ENCODE peak calls at places on chromosomes 7 and 10, in ten cellular contexts. I is endodermal cell, E is adrenal gland, J is aorta, U is A549, T is small intestine, P is ovary, D is caudate nucleus, N is epithelial cell of prostate, W is PC-9. K is an unnamed sample.

GRCh38 chr10:70652761-70653657 is 19.3 kb upstream of the ADAMTS14 start:
- DNase-seq in W (no peak), U (no peak), T (no peak), I (no peak), P (no peak), N (no peak), E (no peak), D (no peak), J (peak), K (peak)

GRCh38 chr10:132120200-132120599 is 54.5 kb downstream of the JAKMIP3 start:
- DNase-seq in U (no peak), D (no peak), P (peak), W (no peak), E (no peak), J (peak), I (no peak), N (no peak), T (no peak), K (no peak)

GRCh38 chr10:43250925-43251663 is 15.8 kb downstream of the RASGEF1A start:
- DNase-seq in W (no peak), U (no peak), T (no peak), E (peak), P (peak), N (no peak), I (peak), D (no peak), J (peak), K (no peak)

GRCh38 chr7:151518781-151519044 is 982 bp downstream of the RHEB start:
- DNase-seq in E (no peak), D (peak), W (no peak), T (no peak), N (no peak), I (no peak), J (no peak), U (no peak), P (no peak), K (no peak)

GRCh38 chr7:17530249-17530648 is 231.8 kb downstream of the AHR start:
- DNase-seq in N (no peak), D (no peak), I (no peak), W (no peak), J (no peak), T (no peak), P (no peak), E (no peak), U (no peak), K (no peak)

GRCh38 chr7:156380261-156380660 is 260.3 kb upstream of the RNF32 start:
- DNase-seq in T (peak), N (no peak), J (no peak), E (no peak), I (no peak), U (no peak), W (no peak), D (no peak), P (no peak), K (no peak)

GRCh38 chr7:22866965-22867364 is 44.3 kb upstream of the TOMM7 start:
- DNase-seq in J (no peak), D (no peak), W (no peak), T (no peak), U (no peak), E (no peak), I (no peak), P (no peak), N (no peak), K (no peak)

GRCh38 chr7:120039138-120039537 is 233.8 kb upstream of the KCND2 start:
- DNase-seq in P (no peak), E (no peak), U (no peak), J (no peak), W (no peak), N (no peak), T (no peak), I (no peak), D (no peak), K (no peak)

GRCh38 chr10:106181491-106181890 is 983.0 kb downstream of the SORCS1 start:
- DNase-seq in P (no peak), W (no peak), D (no peak), I (no peak), E (no peak), N (no peak), T (no peak), J (no peak), U (no peak), K (no peak)

GRCh38 chr7:95684037-95684436 is 87.7 kb upstream of the PDK4 start:
- DNase-seq in J (no peak), T (peak), I (no peak), P (no peak), W (no peak), N (no peak), E (no peak), U (peak), D (peak), K (no peak)

GRCh38 chr7:1961776-1962276 is 270.9 kb downstream of the MAD1L1 start:
- DNase-seq in E (no peak), N (peak), T (no peak), I (no peak), W (no peak), J (no peak), D (no peak), P (no peak), U (no peak), K (peak)

GRCh38 chr10:45555789-45556188 is 116.8 kb downstream of the ZFAND4 start:
- DNase-seq in U (no peak), I (no peak), W (no peak), J (no peak), T (no peak), E (no peak), P (no peak), D (no peak), N (no peak), K (no peak)

GRCh38 chr7:39951156-39951942 is 1.3 kb downstream of the CDK13 start:
- DNase-seq in J (peak), U (peak), D (peak), E (peak), N (no peak), I (peak), W (peak), P (peak), T (peak), K (peak)

GRCh38 chr7:32453286-32454011 is 36.7 kb downstream of the LSM5 start:
- DNase-seq in U (peak), T (no peak), I (no peak), E (no peak), N (peak), P (no peak), J (no peak), W (no peak), D (peak), K (peak)

GRCh38 chr10:60349426-60349825 is 40.2 kb downstream of the ANK3 start:
- DNase-seq in N (no peak), P (no peak), D (no peak), U (no peak), I (no peak), W (no peak), T (no peak), E (no peak), J (no peak), K (no peak)

GRCh38 chr10:27192284-27192683 is 37.1 kb downstream of the MASTL start:
- DNase-seq in T (peak), P (no peak), W (peak), J (peak), U (peak), E (peak), N (peak), D (no peak), I (no peak), K (peak)

GRCh38 chr7:134362587-134363483 is 46.1 kb upstream of the SLC35B4 start:
- DNase-seq in P (no peak), T (no peak), E (no peak), U (no peak), D (no peak), I (no peak), N (no peak), W (no peak), J (no peak), K (no peak)

GRCh38 chr7:133672866-133673265 is 420.0 kb downstream of the EXOC4 start:
- DNase-seq in W (no peak), N (no peak), U (no peak), P (no peak), E (no peak), D (no peak), I (no peak), T (no peak), J (no peak), K (no peak)

GRCh38 chr7:47578581-47579270 is 3.2 kb downstream of the TNS3 start:
- DNase-seq in E (no peak), U (peak), P (no peak), J (peak), T (no peak), D (no peak), N (no peak), W (no peak), I (no peak), K (no peak)

DNA sequence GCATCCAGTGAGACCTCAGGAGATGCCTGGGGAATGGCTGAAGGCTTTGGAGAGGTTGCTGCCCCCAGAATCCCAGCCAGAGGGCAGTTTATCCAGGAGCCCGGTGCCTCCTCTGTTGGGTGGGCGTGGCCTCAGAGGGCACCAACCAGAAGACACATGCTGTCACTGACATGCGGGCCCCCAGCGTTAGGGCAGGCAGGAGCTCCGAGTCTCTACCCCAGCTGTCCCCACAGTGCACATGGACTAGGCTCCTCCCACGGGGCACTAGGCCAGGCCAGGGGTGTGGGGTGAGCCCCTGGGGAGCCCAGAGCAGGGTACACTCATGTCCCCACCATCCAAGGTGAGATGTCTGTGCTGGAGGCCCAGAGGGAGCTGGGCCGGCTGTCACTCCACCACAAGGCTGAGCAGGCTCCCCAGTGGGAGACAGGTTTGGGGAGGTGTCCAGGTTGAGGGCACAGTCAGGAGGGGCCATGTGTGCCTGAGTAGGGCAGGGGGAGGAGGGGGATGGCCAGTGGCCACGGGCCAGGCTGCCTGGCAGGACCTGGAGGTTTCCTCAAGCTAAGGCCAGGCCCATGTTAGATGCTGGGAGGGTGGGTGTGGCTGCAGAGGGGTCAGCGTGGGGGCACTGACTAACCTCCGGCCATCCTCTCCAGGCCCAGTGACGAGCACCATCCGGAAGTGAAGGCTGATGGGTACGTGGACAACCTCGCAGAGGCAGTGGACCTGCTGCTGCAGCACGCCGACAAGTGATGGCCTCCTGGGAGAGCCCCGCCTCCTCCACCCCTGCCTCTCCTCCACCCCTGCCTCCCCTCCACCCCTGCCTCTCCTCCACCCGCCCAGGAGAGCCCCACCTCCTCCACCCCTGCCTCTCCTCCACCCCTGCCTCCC is 131.3 kb downstream of the FAM53B start:
- DNase-seq in N (no peak), P (no peak), E (peak), W (peak), T (no peak), D (no peak), J (peak), U (peak), I (peak), K (no peak)
- H3K27ac ChIP-seq in N (no peak), P (no peak), E (peak), W (peak), T (peak), D (peak), J (no peak), U (no peak), I (no peak), K (peak)

DNA sequence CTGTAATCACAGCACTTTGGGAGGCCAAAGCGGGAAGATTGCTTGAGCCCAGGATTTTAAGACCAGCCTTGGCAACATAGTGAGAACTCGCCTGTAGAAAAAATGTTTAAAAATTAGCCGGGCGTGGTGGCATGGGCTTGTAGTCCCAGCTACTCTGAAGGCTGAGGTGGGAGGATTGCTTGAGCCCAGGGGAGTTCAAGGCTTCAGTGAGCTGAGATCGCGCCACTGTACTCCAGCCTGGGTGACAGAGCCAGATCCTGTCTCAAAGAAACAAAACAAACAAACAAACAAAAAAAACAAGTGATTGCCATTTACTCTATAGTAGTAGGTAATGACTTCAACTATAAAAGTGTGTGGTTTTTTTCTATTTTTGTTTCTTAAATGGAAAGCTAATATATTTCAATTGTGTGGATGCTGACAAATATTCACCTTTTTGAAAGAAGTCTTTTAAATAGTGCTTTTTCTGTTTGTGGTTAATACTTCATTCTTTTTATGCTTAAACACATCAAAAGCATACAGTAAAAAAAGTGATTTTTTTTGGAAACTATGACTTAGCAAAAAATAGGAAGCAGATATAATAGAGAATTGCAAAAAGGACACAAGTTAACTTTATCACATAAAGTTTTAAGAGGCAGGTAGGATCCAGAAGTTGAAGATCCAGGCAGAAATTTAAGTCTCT is 48.4 kb downstream of the ZNF277 start:
- DNase-seq in N (no peak), D (no peak), W (no peak), I (no peak), P (no peak), U (no peak), J (no peak), E (no peak), T (no peak), K (no peak)
- H3K27ac ChIP-seq in N (no peak), D (peak), W (no peak), I (no peak), P (no peak), U (no peak), J (no peak), E (no peak), T (no peak), K (no peak)

GRCh38 chr10:89479255-89479654 is 56.1 kb downstream of the SLC16A12 start:
- DNase-seq in I (no peak), D (no peak), E (no peak), U (no peak), T (no peak), J (no peak), P (no peak), N (no peak), W (no peak), K (no peak)
- H3K27ac ChIP-seq in I (no peak), D (no peak), E (no peak), U (peak), T (no peak), J (no peak), P (no peak), N (peak), W (no peak), K (no peak)

GRCh38 chr7:82395147-82395546 is 48.4 kb downstream of the CACNA2D1 start:
- DNase-seq in J (no peak), E (no peak), T (no peak), N (no peak), P (no peak), I (no peak), W (no peak), U (no peak), D (no peak), K (no peak)

GRCh38 chr7:82396343-82396742 is 47.2 kb downstream of the CACNA2D1 start:
- DNase-seq in J (no peak), N (no peak), W (no peak), I (no peak), P (no peak), E (no peak), D (no peak), T (no peak), U (no peak), K (no peak)

GRCh38 chr7:82397846-82398245 is 45.7 kb downstream of the CACNA2D1 start:
- DNase-seq in E (no peak), D (no peak), T (no peak), J (no peak), U (no peak), N (no peak), I (no peak), W (no peak), P (no peak), K (no peak)

GRCh38 chr7:82389847-82390246 is 53.7 kb downstream of the CACNA2D1 start:
- DNase-seq in N (no peak), T (no peak), I (no peak), J (no peak), P (no peak), U (no peak), D (no peak), E (no peak), W (no peak), K (no peak)

DNA sequence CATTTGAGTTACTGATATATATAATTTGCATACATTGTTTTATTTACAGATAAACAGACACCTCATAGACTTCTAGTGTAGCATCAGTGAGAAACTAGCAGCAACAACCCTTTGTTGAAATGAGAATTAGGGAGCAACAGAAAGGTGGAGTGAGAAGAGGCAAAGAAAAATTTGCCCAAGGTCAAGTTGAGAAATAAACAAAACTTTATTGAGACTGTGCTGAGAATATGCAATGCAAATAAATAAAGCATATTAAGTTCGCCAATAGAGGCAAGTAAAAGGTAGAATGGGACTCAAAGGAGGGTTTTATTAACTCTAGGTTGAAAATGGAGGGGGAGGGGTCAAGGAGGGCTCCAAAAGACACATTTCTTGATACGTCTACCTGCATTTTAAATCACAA is 49.8 kb downstream of the CACNA2D1 start:
- DNase-seq in P (no peak), D (no peak), U (no peak), J (no peak), I (no peak), E (no peak), N (no peak), T (no peak), W (no peak), K (no peak)
- H3K27ac ChIP-seq in P (no peak), D (no peak), U (no peak), J (no peak), I (no peak), E (no peak), N (no peak), T (no peak), W (no peak), K (no peak)

GRCh38 chr7:142501434-142501833 is 243.6 kb upstream of the PRSS58 start:
- DNase-seq in N (no peak), I (no peak), J (no peak), U (no peak), D (no peak), E (no peak), W (no peak), P (no peak), T (peak), K (no peak)
- H3K27ac ChIP-seq in N (no peak), I (no peak), J (no peak), U (no peak), D (no peak), E (no peak), W (no peak), P (no peak), T (no peak), K (no peak)